ENCODE peak calls at places on chromosomes 12 and 14, in eight cellular contexts. B is esophagus squamous epithelium, W is lung, T is HCT116, U is ovary, Y is WERI-Rb-1, X is Peyer's patch, C is transverse colon. R is an unnamed sample. For H3K9me3, the result is how much of the 10 kb centered on the place peaks cover.

GRCh38 chr12:22088886-22089285 is 42.9 kb downstream of the CMAS start:
- DNase-seq in B (no peak), W (no peak), T (no peak), U (no peak), Y (no peak), X (no peak), C (no peak), R (no peak)

GRCh38 chr14:69665596-69665995 is 54.2 kb downstream of the SUSD6 start:
- DNase-seq in B (no peak), W (no peak), T (no peak), U (no peak), Y (no peak), X (no peak), C (no peak), R (no peak)

GRCh38 chr12:7042847-7043246 is 17.7 kb upstream of the C1S start:
- DNase-seq in B (no peak), W (no peak), T (peak), U (no peak), Y (no peak), X (no peak), C (no peak), R (no peak)

GRCh38 chr12:47900480-47901129 is 4.2 kb downstream of the VDR start:
- DNase-seq in B (no peak), W (peak), T (peak), U (no peak), Y (peak), X (peak), C (peak), R (no peak)

GRCh38 chr14:22388669-22389625 is 200.1 kb downstream of the DAD1 start:
- DNase-seq in B (no peak), W (no peak), T (no peak), U (no peak), Y (no peak), X (no peak), C (no peak), R (no peak)

GRCh38 chr12:70583251-70583650 is 54.0 kb downstream of the PTPRB start:
- DNase-seq in B (no peak), W (no peak), T (no peak), U (no peak), Y (no peak), X (no peak), C (no peak), R (no peak)

GRCh38 chr14:92252291-92252690 is 70.7 kb upstream of the SLC24A4 start:
- DNase-seq in B (no peak), W (no peak), T (no peak), U (no peak), Y (no peak), X (no peak), C (no peak), R (no peak)

GRCh38 chr14:89340200-89340667 is 76.8 kb downstream of the FOXN3 start:
- DNase-seq in B (no peak), W (no peak), T (no peak), U (no peak), Y (no peak), X (no peak), C (no peak), R (no peak)

GRCh38 chr14:102774391-102775153 is 2.7 kb upstream of the TRAF3 start:
- DNase-seq in B (no peak), W (no peak), T (no peak), U (peak), Y (peak), X (peak), C (peak), R (no peak)

GRCh38 chr14:34710006-34710405 is 4.4 kb downstream of the CFL2 start:
- DNase-seq in B (no peak), W (no peak), T (no peak), U (no peak), Y (no peak), X (no peak), C (no peak), R (no peak)

GRCh38 chr14:99513946-99514551 is 32.8 kb downstream of the CCNK start:
- DNase-seq in B (no peak), W (no peak), T (no peak), U (no peak), Y (no peak), X (peak), C (no peak), R (no peak)

GRCh38 chr12:26696613-26697092 is 136.3 kb downstream of the ITPR2 start:
- DNase-seq in B (no peak), W (no peak), T (no peak), U (no peak), Y (no peak), X (no peak), C (no peak), R (no peak)

GRCh38 chr14:71444030-71444822 is 488.0 kb upstream of the RGS6 start:
- DNase-seq in B (no peak), W (no peak), T (no peak), U (no peak), Y (no peak), X (no peak), C (no peak), R (no peak)
- H3K4me3 ChIP-seq in B (no peak), W (no peak), T (no peak), U (no peak), Y (no peak), X (no peak), C (no peak), R (no peak)

GRCh38 chr12:28710882-28711281 is 438.2 kb upstream of the FAR2 start:
- DNase-seq in B (no peak), W (no peak), T (no peak), U (no peak), Y (no peak), X (no peak), C (no peak), R (no peak)
- H3K9me3 ChIP-seq in B (under half), W (under half), T (under half), U (under half), Y (under half), X (under half), C (under half), R (under half)

GRCh38 chr14:28599191-28599590 is 167.4 kb upstream of the FOXG1 start:
- DNase-seq in B (no peak), W (no peak), T (no peak), U (no peak), Y (no peak), X (no peak), C (no peak), R (no peak)

GRCh38 chr14:28596336-28596735 is 170.3 kb upstream of the FOXG1 start:
- DNase-seq in B (no peak), W (no peak), T (no peak), U (no peak), Y (no peak), X (no peak), C (no peak), R (no peak)

GRCh38 chr14:28603606-28604005 is 163.0 kb upstream of the FOXG1 start:
- DNase-seq in B (no peak), W (no peak), T (no peak), U (no peak), Y (no peak), X (no peak), C (no peak), R (no peak)

DNA sequence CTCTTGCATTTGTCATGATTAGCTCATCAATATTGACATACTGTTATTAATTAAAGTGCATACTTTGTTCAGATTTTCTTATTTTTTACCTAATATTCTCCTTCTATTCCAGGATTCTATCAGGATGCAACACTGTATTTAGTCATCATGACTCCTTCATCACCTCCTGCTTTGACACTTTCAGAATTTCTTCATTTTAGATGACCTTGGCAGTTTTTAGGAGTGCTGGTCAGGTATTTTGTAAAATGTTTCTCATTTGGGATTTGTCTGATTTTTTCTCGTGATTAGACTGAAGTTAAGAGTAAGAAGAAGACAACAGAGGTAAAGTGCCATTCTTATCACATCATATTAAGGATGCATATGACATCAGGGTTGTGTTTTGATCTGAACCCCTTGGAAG is 167.0 kb upstream of the FOXG1 start:
- DNase-seq in B (no peak), W (no peak), T (no peak), U (no peak), Y (no peak), X (no peak), C (no peak), R (no peak)
- TF ChIP-seq CTCF in B (no peak), W (no peak), T (no peak), U (no peak), Y (no peak), X (no peak), C (no peak), R (no peak)

GRCh38 chr12:11794311-11794710 is 144.8 kb downstream of the ETV6 start:
- DNase-seq in B (no peak), W (no peak), T (no peak), U (no peak), Y (no peak), X (no peak), C (no peak), R (no peak)
- H3K4me3 ChIP-seq in B (no peak), W (no peak), T (no peak), U (no peak), Y (no peak), X (no peak), C (no peak), R (no peak)

DNA sequence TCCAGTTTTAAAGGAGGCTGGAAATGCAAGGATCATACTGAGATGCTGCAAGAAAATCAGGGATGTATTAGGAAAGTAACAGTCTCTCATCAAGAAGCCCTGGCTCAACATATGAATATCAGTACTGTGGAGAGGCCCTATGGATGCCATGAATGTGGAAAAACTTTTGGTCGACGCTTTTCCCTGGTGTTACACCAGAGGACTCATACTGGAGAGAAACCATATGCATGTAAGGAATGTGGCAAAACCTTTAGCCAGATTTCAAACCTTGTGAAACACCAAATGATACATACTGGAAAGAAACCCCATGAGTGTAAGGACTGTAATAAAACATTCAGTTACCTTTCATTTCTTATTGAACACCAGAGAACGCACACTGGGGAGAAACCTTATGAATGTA is 24.5 kb downstream of the ZNF891 start:
- DNase-seq in B (no peak), W (no peak), T (no peak), U (no peak), Y (no peak), X (no peak), C (no peak), R (no peak)
- H3K9me3 ChIP-seq in B (half or more), W (under half), T (under half), U (half or more), Y (under half), X (half or more), C (half or more), R (half or more)

R was measured in RWPE2.